ENCODE peak calls at places on chromosome X, in four cellular contexts. K, N, W and I are unnamed samples.

GRCh38 chrX:13647709-13648212 is 5.2 kb upstream of the TCEANC start:
- DNase-seq in K (no peak), N (peak), W (no peak), I (peak)

GRCh38 chrX:133776072-133776471 is 209.3 kb downstream of the GPC3 start:
- DNase-seq in K (no peak), N (peak), W (peak), I (peak)

GRCh38 chrX:40077906-40078305 is 19.9 kb downstream of the BCOR start:
- DNase-seq in K (no peak), N (no peak), W (no peak), I (no peak)

GRCh38 chrX:82813671-82814078 is 694.4 kb upstream of the POU3F4 start:
- DNase-seq in K (no peak), N (no peak), W (no peak), I (no peak)

GRCh38 chrX:2583194-2584162 is 82.7 kb upstream of the DHRSX start:
- DNase-seq in K (no peak), N (no peak), W (no peak), I (no peak)

GRCh38 chrX:48631376-48632090 is 34.2 kb downstream of the WDR13 start:
- DNase-seq in K (peak), N (peak), W (peak), I (peak)

GRCh38 chrX:52213276-52213675 is 28.6 kb downstream of the MAGED4 start:
- DNase-seq in K (no peak), N (no peak), W (no peak), I (no peak)

GRCh38 chrX:633655-634305 is 3.2 kb downstream of the SHOX start:
- DNase-seq in K (peak), N (no peak), W (no peak), I (no peak)

GRCh38 chrX:151714367-151714766 is 1.5 kb upstream of the FATE1 start:
- DNase-seq in K (no peak), N (no peak), W (no peak), I (no peak)